ENCODE peak calls at places on chromosomes 3 and 15, in nine cellular contexts. B is heart left ventricle; N is gastrocnemius medialis; K is right cardiac atrium; M is left lung; H is Panc1; U is CD8-positive, alpha-beta T cell; S is mucosa of descending colon; Z is PC-3. V is an unnamed sample.
A peak's percentile ranks its signal among the peaks of the same experiment; 100 is the strongest.

GRCh38 chr3:69784854-69785523 is 45.7 kb downstream of the MITF start:
- ATAC-seq in N (peak; percentile 94), K (peak; percentile 78), S (peak; percentile 31), U (no peak), M (peak; percentile 96), B (peak; percentile 57), H (peak; percentile 93), Z (no peak), V (peak; percentile 70)

GRCh38 chr3:118641608-118642007 is 393.0 kb downstream of the IGSF11 start:
- ATAC-seq in K (no peak), S (no peak), B (no peak), U (no peak), N (no peak), H (no peak), Z (no peak), M (no peak), V (no peak)

GRCh38 chr3:60079076-60079475 is 1029.3 kb upstream of the CFAP20DC start:
- ATAC-seq in N (no peak), M (no peak), B (no peak), H (no peak), Z (no peak), K (no peak), U (peak; percentile 47), S (no peak), V (no peak)

GRCh38 chr15:64753419-64754185 is 21.8 kb downstream of the RBPMS2 start:
- ATAC-seq in B (no peak), N (no peak), Z (no peak), U (no peak), H (no peak), S (no peak), K (no peak), M (no peak), V (no peak)

GRCh38 chr3:120404876-120405275 is 45.9 kb downstream of the FSTL1 start:
- ATAC-seq in H (no peak), M (no peak), S (no peak), N (no peak), K (no peak), Z (no peak), U (no peak), B (peak; percentile 22), V (no peak)

GRCh38 chr3:49265987-49266386 is 11.0 kb downstream of the C3orf62 start:
- ATAC-seq in H (no peak), N (peak; percentile 25), M (no peak), B (peak; percentile 66), K (peak; percentile 41), S (no peak), U (no peak), Z (no peak), V (no peak)

GRCh38 chr3:10667269-10667668 is 148.8 kb upstream of the SLC6A11 start:
- ATAC-seq in K (no peak), H (no peak), S (no peak), B (no peak), N (no peak), U (no peak), M (no peak), Z (no peak), V (no peak)

GRCh38 chr3:159059395-159059794 is 257.5 kb downstream of the MFSD1 start:
- ATAC-seq in S (no peak), H (no peak), Z (no peak), B (no peak), N (no peak), U (no peak), M (no peak), K (no peak), V (no peak)

GRCh38 chr3:36920884-36921567 is 23.8 kb downstream of the TRANK1 start:
- ATAC-seq in K (no peak), H (no peak), U (no peak), N (no peak), S (no peak), Z (no peak), B (no peak), M (no peak), V (no peak)

GRCh38 chr3:36923981-36924747 is 20.7 kb downstream of the TRANK1 start:
- ATAC-seq in H (no peak), U (no peak), N (no peak), K (no peak), M (no peak), S (no peak), B (no peak), Z (no peak), V (no peak)

GRCh38 chr3:36924748-36925521 is 19.9 kb downstream of the TRANK1 start:
- ATAC-seq in Z (no peak), M (no peak), U (no peak), B (no peak), K (no peak), S (no peak), N (no peak), H (no peak), V (no peak)

GRCh38 chr3:36926292-36926897 is 18.5 kb downstream of the TRANK1 start:
- ATAC-seq in M (no peak), S (no peak), H (no peak), N (no peak), B (no peak), U (no peak), Z (no peak), K (no peak), V (no peak)

DNA sequence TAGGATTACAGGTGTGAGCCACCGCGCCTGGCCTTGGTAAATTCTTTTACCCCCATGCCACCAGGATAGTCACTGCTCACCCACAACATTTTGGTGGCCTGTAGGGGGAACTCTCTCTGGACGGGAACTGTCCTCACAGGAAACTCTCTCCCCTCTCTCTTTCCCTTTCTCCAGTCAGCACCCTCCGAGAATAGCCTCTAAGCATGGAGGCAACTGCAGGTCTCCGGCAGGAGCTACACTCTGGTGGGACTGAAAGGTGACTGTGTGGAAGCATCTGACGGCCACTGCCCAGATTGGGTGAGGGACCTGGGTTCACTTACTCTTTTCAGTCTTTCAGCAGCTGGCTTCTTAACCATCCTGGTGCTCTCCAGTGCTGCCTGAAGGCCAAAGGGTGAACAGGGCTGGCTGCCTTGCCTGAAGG is 21.3 kb downstream of the TRANK1 start:
- ATAC-seq in S (no peak), N (no peak), U (no peak), M (no peak), B (no peak), Z (no peak), H (peak; percentile 53), K (no peak), V (no peak)
- H3K4me3 ChIP-seq in S (no peak overlapping the region), N (no peak overlapping the region), U (no peak overlapping the region), M (no peak overlapping the region), B (no peak overlapping the region), Z (no peak overlapping the region), H (no peak overlapping the region), K (no peak overlapping the region), V (no peak overlapping the region)

GRCh38 chr3:183227586-183227985 is 25.5 kb upstream of the B3GNT5 start:
- ATAC-seq in B (no peak), N (no peak), S (no peak), U (no peak), K (no peak), M (no peak), H (no peak), Z (no peak), V (no peak)
- H3K4me3 ChIP-seq in B (no peak overlapping the region), N (no peak overlapping the region), S (no peak overlapping the region), U (no peak overlapping the region), K (no peak overlapping the region), M (no peak overlapping the region), H (no peak overlapping the region), Z (no peak overlapping the region), V (no peak overlapping the region)

GRCh38 chr3:134332344-134332743 is 41.9 kb downstream of the AMOTL2 start:
- ATAC-seq in N (no peak), B (no peak), S (no peak), U (no peak), M (no peak), H (no peak), Z (no peak), K (no peak), V (no peak)

GRCh38 chr3:134330895-134331810 is 43.1 kb downstream of the AMOTL2 start:
- ATAC-seq in Z (no peak), M (peak; percentile 79), U (no peak), H (no peak), S (peak; percentile 26), N (peak; percentile 36), K (peak; percentile 77), B (no peak), V (peak; percentile 56)

GRCh38 chr3:134334231-134334900 is 39.9 kb downstream of the AMOTL2 start:
- ATAC-seq in H (no peak), K (peak; percentile 12), Z (no peak), U (no peak), M (peak; percentile 1), S (no peak), N (no peak), B (peak; percentile 10), V (peak; percentile 60)

GRCh38 chr3:134333522-134334181 is 40.6 kb downstream of the AMOTL2 start:
- ATAC-seq in K (peak; percentile 19), B (no peak), N (no peak), M (no peak), U (no peak), Z (no peak), H (peak; percentile 75), S (no peak), V (peak; percentile 13)

DNA sequence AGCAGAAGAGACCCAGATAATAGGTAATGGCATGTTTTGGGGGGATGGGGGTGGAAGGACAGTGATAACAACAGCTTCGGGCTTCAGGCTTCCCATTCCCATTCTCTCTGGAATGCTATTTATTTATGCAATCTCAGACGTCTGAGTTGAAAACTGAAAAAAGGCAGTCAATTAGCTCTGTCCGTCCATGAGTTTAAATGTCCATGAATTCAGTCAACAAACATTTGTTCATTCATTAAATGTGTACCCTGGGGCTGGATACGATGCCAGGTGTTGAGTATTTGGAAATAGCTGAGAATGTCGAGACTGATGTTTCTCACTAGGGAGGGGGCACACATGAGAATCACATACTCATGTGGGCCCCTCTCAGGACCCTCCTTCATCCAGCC is 42.4 kb downstream of the AMOTL2 start:
- ATAC-seq in N (no peak), H (no peak), M (no peak), B (no peak), Z (no peak), U (no peak), K (no peak), S (no peak), V (no peak)
- H3K4me3 ChIP-seq in N (no peak overlapping the region), H (no peak overlapping the region), M (no peak overlapping the region), B (no peak overlapping the region), Z (no peak overlapping the region), U (no peak overlapping the region), K (no peak overlapping the region), S (no peak overlapping the region), V (no peak overlapping the region)

GRCh38 chr3:97821810-97822775 is at the start of gene CRYBG3:
- ATAC-seq in S (peak; percentile 99), M (peak; percentile 99), N (peak; percentile 81), H (peak; percentile 99), U (peak; percentile 98), B (peak; percentile 94), Z (peak; percentile 94), K (peak; percentile 99), V (peak; percentile 97)

GRCh38 chr3:97821413-97821809 is 400 bp upstream of the CRYBG3 start:
- ATAC-seq in Z (peak; percentile 25), K (peak; percentile 21), B (no peak), U (peak; percentile 52), N (peak; percentile 36), S (peak; percentile 27), H (peak; percentile 38), M (peak; percentile 46), V (peak; percentile 28)

GRCh38 chr3:97825101-97825500 is 3.3 kb downstream of the CRYBG3 start:
- ATAC-seq in S (no peak), N (no peak), U (no peak), M (no peak), Z (no peak), H (no peak), B (no peak), K (no peak), V (no peak)

GRCh38 chr3:97823081-97823480 is 1.3 kb downstream of the CRYBG3 start:
- ATAC-seq in S (no peak), U (no peak), M (no peak), K (no peak), H (no peak), N (peak; percentile 22), Z (no peak), B (no peak), V (no peak)

DNA sequence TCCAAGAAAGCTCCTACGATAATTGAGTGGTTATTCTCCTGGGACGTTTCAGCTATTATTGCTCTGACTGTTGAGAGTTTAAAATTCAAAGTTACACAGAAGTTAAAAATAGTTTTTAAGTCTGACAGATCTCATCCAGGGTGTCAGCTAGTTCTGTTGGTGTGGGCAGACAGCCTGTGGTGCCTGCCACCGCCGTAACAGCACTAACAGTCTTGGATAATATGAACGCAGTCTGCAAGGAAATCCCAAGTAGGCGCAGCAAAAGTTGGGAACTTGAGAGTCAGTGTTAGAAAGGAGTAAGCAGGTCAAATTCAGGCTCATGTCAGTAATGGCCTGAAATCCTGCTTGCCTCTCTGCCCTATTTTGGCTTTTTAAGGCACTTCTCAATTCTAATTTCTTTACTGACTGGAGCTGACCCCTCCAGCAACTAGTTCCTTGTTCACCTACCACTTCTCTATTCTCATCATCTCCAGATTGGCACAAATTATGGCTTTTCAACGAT is 1.7 kb downstream of the CRYBG3 start:
- ATAC-seq in M (no peak), S (no peak), Z (no peak), U (no peak), H (no peak), B (peak; percentile 62), N (peak; percentile 45), K (no peak), V (no peak)
- H3K4me3 ChIP-seq in M (peak overlapping the region; percentile 96), S (no peak overlapping the region), Z (peak overlapping the region; percentile 80), U (no peak overlapping the region), H (peak overlapping the region; percentile 88), B (peak overlapping the region; percentile 79), N (peak overlapping the region; percentile 95), K (peak overlapping the region; percentile 80), V (peak overlapping the region; percentile 80)